ENCODE peak calls at places on chromosome 21, in four cellular contexts. H, G, U and X are unnamed samples.

GRCh38 chr21:46128983-46129571 is 26.3 kb downstream of the FTCD start:
- DNase-seq in H (no peak), G (no peak), U (no peak), X (no peak)

GRCh38 chr21:34801519-34802132 is 132.8 kb downstream of the CLIC6 start:
- DNase-seq in H (no peak), G (peak), U (no peak), X (peak)

GRCh38 chr21:45409466-45410150 is 4.6 kb downstream of the COL18A1 start:
- DNase-seq in H (no peak), G (no peak), U (no peak), X (peak)

GRCh38 chr21:26124421-26124833 is 46.1 kb downstream of the APP start:
- DNase-seq in H (no peak), G (no peak), U (no peak), X (no peak)

GRCh38 chr21:28554660-28555475 is 437.8 kb downstream of the LTN1 start:
- DNase-seq in H (no peak), G (no peak), U (no peak), X (peak)

GRCh38 chr21:26708223-26708800 is 135.2 kb upstream of the CYYR1 start:
- DNase-seq in H (no peak), G (no peak), U (no peak), X (no peak)

GRCh38 chr21:25506887-25507286 is 100.4 kb downstream of the MRPL39 start:
- DNase-seq in H (no peak), G (no peak), U (no peak), X (no peak)

GRCh38 chr21:14454642-14455009 is 71.7 kb upstream of the HSPA13 start:
- DNase-seq in H (no peak), G (no peak), U (no peak), X (no peak)

GRCh38 chr21:45662623-45663015 is 19.1 kb downstream of the PCBP3 start:
- DNase-seq in H (no peak), G (no peak), U (no peak), X (no peak)

GRCh38 chr21:44304041-44304738 is 4.3 kb downstream of the PFKL start:
- DNase-seq in H (no peak), G (no peak), U (no peak), X (no peak)

GRCh38 chr21:28337319-28337718 is 655.4 kb downstream of the LTN1 start:
- DNase-seq in H (no peak), G (no peak), U (no peak), X (no peak)

GRCh38 chr21:46116846-46117585 is 19.1 kb downstream of the COL6A2 start:
- DNase-seq in H (no peak), G (no peak), U (no peak), X (peak)

GRCh38 chr21:38478782-38479181 is 19.5 kb downstream of the ERG start:
- DNase-seq in H (no peak), G (peak), U (no peak), X (no peak)

GRCh38 chr21:44846485-44847260 is 26.8 kb downstream of the PTTG1IP start:
- DNase-seq in H (no peak), G (peak), U (no peak), X (no peak)

GRCh38 chr21:36828208-36828607 is 129.3 kb downstream of the SIM2 start:
- DNase-seq in H (no peak), G (no peak), U (no peak), X (no peak)

GRCh38 chr21:39105836-39106235 is 77.4 kb downstream of the PSMG1 start:
- DNase-seq in H (no peak), G (no peak), U (no peak), X (no peak)

GRCh38 chr21:14742119-14742518 is 196.0 kb upstream of the SAMSN1 start:
- DNase-seq in H (no peak), G (no peak), U (no peak), X (no peak)

GRCh38 chr21:40841524-40842196 is 5.3 kb downstream of the DSCAM start:
- DNase-seq in H (no peak), G (peak), U (peak), X (peak)

GRCh38 chr21:41112740-41113692 is 54.9 kb upstream of the BACE2 start:
- DNase-seq in H (no peak), G (no peak), U (peak), X (peak)

GRCh38 chr21:36773111-36773510 is 74.2 kb downstream of the SIM2 start:
- DNase-seq in H (no peak), G (no peak), U (no peak), X (no peak)

GRCh38 chr21:38984982-38985422 is 179.3 kb downstream of the ETS2 start:
- DNase-seq in H (no peak), G (peak), U (no peak), X (no peak)

GRCh38 chr21:31731112-31731801 is 661 bp downstream of the SCAF4 start:
- DNase-seq in H (no peak), G (peak), U (peak), X (peak)

GRCh38 chr21:43270800-43271261 is 102.0 kb downstream of the CRYAA start:
- DNase-seq in H (no peak), G (no peak), U (no peak), X (no peak)

GRCh38 chr21:45588861-45589491 is 46.7 kb upstream of the SLC19A1 start:
- DNase-seq in H (no peak), G (no peak), U (no peak), X (peak)

GRCh38 chr21:24939288-24939687 is 668.0 kb downstream of the MRPL39 start:
- DNase-seq in H (no peak), G (no peak), U (no peak), X (no peak)

GRCh38 chr21:34812510-34813265 is 143.9 kb downstream of the CLIC6 start:
- DNase-seq in H (no peak), G (no peak), U (no peak), X (no peak)

GRCh38 chr21:17523007-17523451 is 10.2 kb downstream of the CXADR start:
- DNase-seq in H (no peak), G (no peak), U (no peak), X (no peak)

GRCh38 chr21:36338975-36339374 is 19.0 kb downstream of the MORC3 start:
- DNase-seq in H (no peak), G (no peak), U (no peak), X (no peak)

GRCh38 chr21:15301014-15301413 is 236.2 kb upstream of the NRIP1 start:
- DNase-seq in H (no peak), G (no peak), U (peak), X (no peak)

GRCh38 chr21:33542640-33543504 is at the start of gene SON:
- DNase-seq in H (peak), G (peak), U (peak), X (peak)

GRCh38 chr21:44335266-44336059 is 3.7 kb downstream of the CFAP410 start:
- DNase-seq in H (no peak), G (no peak), U (no peak), X (no peak)

GRCh38 chr21:46226920-46227599 is 1.5 kb downstream of the LSS start:
- DNase-seq in H (no peak), G (no peak), U (no peak), X (peak)

GRCh38 chr21:35428489-35428888 is 379.4 kb upstream of the RUNX1 start:
- DNase-seq in H (no peak), G (peak), U (no peak), X (peak)

GRCh38 chr21:41939391-41939790 is 14.4 kb downstream of the C2CD2 start:
- DNase-seq in H (no peak), G (no peak), U (no peak), X (no peak)